ENCODE peak calls at places on chromosome 14, in five cellular contexts. Z is Panc1, Y is foreskin fibroblast, E is WTC11, I is transverse colon. R is an unnamed sample.

GRCh38 chr14:73243341-73243740 is 6.0 kb downstream of the PAPLN start:
- DNase-seq in Z (no peak), Y (no peak), E (no peak), I (no peak), R (no peak)

GRCh38 chr14:65263161-65263788 is 149.3 kb upstream of the FUT8 start:
- DNase-seq in Z (no peak), Y (peak), E (no peak), I (no peak), R (no peak)

GRCh38 chr14:99541677-99542470 is 60.7 kb downstream of the CCNK start:
- DNase-seq in Z (no peak), Y (no peak), E (no peak), I (no peak), R (no peak)

GRCh38 chr14:71686677-71687076 is 245.6 kb upstream of the RGS6 start:
- DNase-seq in Z (no peak), Y (peak), E (no peak), I (no peak), R (no peak)

GRCh38 chr14:55328317-55328716 is 57.1 kb downstream of the FBXO34 start:
- DNase-seq in Z (no peak), Y (peak), E (no peak), I (no peak), R (no peak)

GRCh38 chr14:67584931-67585330 is 15.1 kb downstream of the PIGH start:
- DNase-seq in Z (no peak), Y (no peak), E (no peak), I (no peak), R (no peak)

GRCh38 chr14:32468955-32469354 is 139.9 kb downstream of the AKAP6 start:
- DNase-seq in Z (no peak), Y (peak), E (no peak), I (no peak), R (no peak)

GRCh38 chr14:87955501-87955900 is 37.5 kb downstream of the GALC start:
- DNase-seq in Z (no peak), Y (no peak), E (no peak), I (no peak), R (no peak)

GRCh38 chr14:22737052-22737451 is 29.4 kb upstream of the OXA1L start:
- DNase-seq in Z (no peak), Y (no peak), E (no peak), I (no peak), R (no peak)

GRCh38 chr14:68181395-68182326 is 362.1 kb downstream of the RAD51B start:
- DNase-seq in Z (no peak), Y (peak), E (no peak), I (no peak), R (no peak)

GRCh38 chr14:23566112-23566781 is 1.3 kb downstream of the AP1G2 start:
- DNase-seq in Z (no peak), Y (no peak), E (no peak), I (no peak), R (peak)

GRCh38 chr14:64671591-64671990 is 32.6 kb upstream of the PLEKHG3 start:
- DNase-seq in Z (peak), Y (peak), E (no peak), I (no peak), R (no peak)

GRCh38 chr14:100317897-100318808 is 5.0 kb upstream of the SLC25A47 start:
- DNase-seq in Z (no peak), Y (peak), E (peak), I (peak), R (no peak)

GRCh38 chr14:100884456-100884855 is 19.1 kb downstream of the RTL1 start:
- DNase-seq in Z (no peak), Y (no peak), E (no peak), I (no peak), R (peak)

GRCh38 chr14:89507521-89507920 is 90.5 kb upstream of the FOXN3 start:
- DNase-seq in Z (peak), Y (peak), E (no peak), I (no peak), R (no peak)

GRCh38 chr14:89025581-89026236 is 201.3 kb downstream of the TTC8 start:
- DNase-seq in Z (no peak), Y (peak), E (no peak), I (no peak), R (no peak)

GRCh38 chr14:104132981-104133380 is 5.4 kb upstream of the KIF26A start:
- DNase-seq in Z (no peak), Y (no peak), E (peak), I (no peak), R (peak)

GRCh38 chr14:105439710-105440553 is 20.3 kb downstream of the MTA1 start:
- DNase-seq in Z (no peak), Y (peak), E (no peak), I (no peak), R (no peak)
- TF ChIP-seq CTCF in Z (no peak), Y (no peak), E (no peak), I (no peak), R (no peak)

GRCh38 chr14:69990319-69990718 is 111.1 kb downstream of the SMOC1 start:
- DNase-seq in Z (no peak), Y (no peak), E (no peak), I (no peak), R (no peak)

GRCh38 chr14:69994002-69994401 is 114.8 kb downstream of the SMOC1 start:
- DNase-seq in Z (no peak), Y (no peak), E (no peak), I (no peak), R (no peak)

GRCh38 chr14:69993326-69993725 is 114.1 kb downstream of the SMOC1 start:
- DNase-seq in Z (no peak), Y (no peak), E (no peak), I (no peak), R (no peak)

GRCh38 chr14:69991422-69991821 is 112.2 kb downstream of the SMOC1 start:
- DNase-seq in Z (no peak), Y (no peak), E (no peak), I (no peak), R (no peak)

DNA sequence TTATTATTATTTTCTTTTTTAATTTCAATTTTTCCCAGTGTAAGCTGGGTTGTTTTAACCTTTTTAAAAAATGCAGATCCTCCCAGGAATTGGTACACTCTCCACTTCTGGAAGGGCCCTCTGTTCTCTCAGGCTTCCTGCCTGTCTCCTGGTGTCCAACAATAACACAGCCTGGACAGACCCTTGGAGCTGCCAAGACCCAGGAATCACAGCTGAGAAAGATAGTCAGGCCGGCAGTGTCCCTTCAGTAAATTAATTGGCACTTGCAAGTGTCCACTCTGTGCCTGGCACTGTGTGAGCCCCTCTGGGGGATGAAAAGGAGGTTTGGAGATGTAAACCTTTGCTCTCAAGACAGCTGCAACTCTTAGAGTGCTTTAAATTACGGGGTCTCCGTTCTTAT is 113.3 kb downstream of the SMOC1 start:
- DNase-seq in Z (no peak), Y (no peak), E (no peak), I (no peak), R (no peak)
- TF ChIP-seq CTCF in Z (no peak), Y (no peak), E (no peak), I (no peak), R (no peak)

GRCh38 chr14:20866963-20867362 is 24.2 kb upstream of the RNASE3 start:
- DNase-seq in Z (no peak), Y (peak), E (peak), I (no peak), R (no peak)
- TF ChIP-seq CTCF in Z (peak), Y (peak), E (no peak), I (no peak), R (peak)

GRCh38 chr14:35236806-35237205 is 55.4 kb upstream of the PSMA6 start:
- DNase-seq in Z (no peak), Y (no peak), E (no peak), I (no peak), R (no peak)
- TF ChIP-seq CTCF in Z (no peak), Y (no peak), E (no peak), I (no peak), R (no peak)

GRCh38 chr14:63174760-63175191 is 29.5 kb upstream of the RHOJ start:
- DNase-seq in Z (no peak), Y (peak), E (peak), I (no peak), R (no peak)
- TF ChIP-seq CTCF in Z (peak), Y (peak), E (peak), I (peak), R (peak)

DNA sequence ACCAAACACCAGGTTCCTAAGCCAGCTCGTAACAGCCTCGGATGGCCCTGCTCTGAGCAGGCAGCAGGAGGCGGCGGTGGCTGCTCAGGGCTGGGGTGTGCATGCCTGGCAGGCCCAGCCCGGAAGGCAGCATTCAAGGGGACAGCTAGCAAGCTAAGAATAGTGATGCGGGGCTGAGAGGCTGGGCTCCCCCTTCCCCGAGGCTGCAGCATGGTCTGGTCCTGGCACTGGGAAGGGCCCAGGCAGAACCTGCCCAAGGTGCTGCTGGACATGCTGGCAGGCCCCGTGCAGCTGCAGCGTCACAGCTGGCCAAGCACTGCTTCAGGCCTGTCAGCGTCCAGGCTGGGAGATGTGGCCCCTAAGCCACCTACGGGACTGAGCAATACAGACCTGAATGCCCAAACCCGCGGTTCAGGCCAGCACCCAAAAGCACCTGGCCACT is 26.4 kb upstream of the NUDT14 start:
- DNase-seq in Z (no peak), Y (peak), E (peak), I (no peak), R (no peak)
- TF ChIP-seq CTCF in Z (no peak), Y (no peak), E (no peak), I (no peak), R (peak)

DNA sequence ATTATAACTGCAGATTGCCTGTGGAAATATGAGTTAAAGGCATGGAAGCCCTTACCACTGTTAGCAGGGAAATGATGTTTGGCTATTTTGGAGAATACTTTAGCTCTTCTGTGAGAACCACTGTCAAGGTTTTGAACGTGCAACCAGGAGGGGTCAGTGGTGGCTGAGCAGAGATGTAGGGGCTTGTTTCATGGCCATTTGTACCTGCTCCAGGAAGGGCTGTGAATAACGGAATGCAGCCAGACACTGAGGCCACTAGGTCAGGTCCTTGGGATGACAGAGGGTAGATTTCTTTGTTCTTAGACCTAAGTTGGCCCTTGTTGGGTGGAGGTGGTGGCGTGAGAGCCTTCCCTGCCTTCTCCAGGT is 8.3 kb downstream of the TRAF3 start:
- DNase-seq in Z (no peak), Y (no peak), E (no peak), I (no peak), R (no peak)
- TF ChIP-seq CTCF in Z (peak), Y (no peak), E (no peak), I (no peak), R (peak)

GRCh38 chr14:66315098-66315497 is 171.1 kb upstream of the CCDC196 start:
- DNase-seq in Z (no peak), Y (no peak), E (no peak), I (no peak), R (no peak)

GRCh38 chr14:66311058-66311457 is 175.1 kb upstream of the CCDC196 start:
- DNase-seq in Z (no peak), Y (no peak), E (no peak), I (no peak), R (no peak)

GRCh38 chr14:66311935-66312334 is 174.2 kb upstream of the CCDC196 start:
- DNase-seq in Z (no peak), Y (no peak), E (no peak), I (no peak), R (no peak)

DNA sequence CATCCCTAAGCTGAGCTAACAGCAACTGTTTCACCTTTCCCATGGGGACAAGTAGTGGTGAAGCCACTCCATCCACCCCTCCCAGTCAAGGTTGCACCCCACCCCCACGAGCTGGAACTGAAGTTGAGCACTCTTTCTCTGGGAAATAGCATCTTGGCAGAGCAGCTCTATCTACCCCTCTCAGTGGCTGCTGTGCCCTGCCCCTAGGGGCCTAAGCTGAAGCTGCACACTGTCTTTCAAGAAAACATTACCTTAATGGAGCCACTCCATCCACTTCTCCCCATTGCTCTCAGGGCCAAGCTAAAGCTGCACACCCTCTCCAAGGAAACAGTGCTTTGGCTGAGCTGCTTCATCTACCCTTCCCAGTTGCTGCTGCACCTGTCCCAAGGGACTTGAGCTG is 170.6 kb upstream of the CCDC196 start:
- DNase-seq in Z (no peak), Y (no peak), E (peak), I (no peak), R (no peak)
- TF ChIP-seq CTCF in Z (no peak), Y (no peak), E (no peak), I (no peak), R (no peak)